ENCODE peak calls at places on chromosomes 3 and 15, in seven cellular contexts. L is GM04504, I is GM13976, Y is RPMI8226, V is AG09309, P is NCI-H774, J is astrocyte. U is an unnamed sample.

GRCh38 chr3:57079221-57079831 is 18.9 kb downstream of the SPATA12 start:
- DNase-seq in L (no peak), P (peak; percentile 10), J (no peak), Y (no peak), V (no peak), I (peak; percentile 84), U (peak; percentile 40)

GRCh38 chr3:134449277-134449676 is 36.5 kb downstream of the ANAPC13 start:
- DNase-seq in Y (peak; percentile 47), P (peak; percentile 19), I (no peak), V (no peak), J (no peak), L (no peak), U (peak; percentile 12)

GRCh38 chr3:9976736-9977709 is 9.6 kb downstream of the EMC3 start:
- DNase-seq in L (peak; percentile 97), I (no peak), Y (no peak), P (peak; percentile 27), J (peak; percentile 98), V (peak; percentile 98), U (peak; percentile 97)

GRCh38 chr3:50442940-50443579 is 60.4 kb downstream of the CACNA2D2 start:
- DNase-seq in Y (no peak), L (no peak), J (no peak), I (no peak), P (no peak), V (no peak), U (no peak)

GRCh38 chr15:88888719-88889118 is 6.6 kb downstream of the HAPLN3 start:
- DNase-seq in J (no peak), I (no peak), P (no peak), Y (no peak), V (no peak), L (no peak), U (no peak)

GRCh38 chr15:92612891-92613290 is 42.7 kb downstream of the FAM174B start:
- DNase-seq in L (no peak), Y (no peak), V (no peak), I (no peak), P (no peak), J (no peak), U (no peak)

GRCh38 chr3:190424478-190425439 is 24.9 kb downstream of the TMEM207 start:
- DNase-seq in P (peak; percentile 89), I (peak; percentile 36), V (peak; percentile 28), J (peak; percentile 44), L (peak; percentile 44), Y (peak; percentile 69), U (peak; percentile 65)

GRCh38 chr15:40469776-40470390 is 901 bp upstream of the CHST14 start:
- DNase-seq in L (no peak), J (no peak), I (no peak), V (no peak), P (no peak), Y (no peak), U (no peak)

GRCh38 chr15:78321786-78322185 is 18.4 kb upstream of the CRABP1 start:
- DNase-seq in P (no peak), L (no peak), I (no peak), J (no peak), Y (no peak), V (no peak), U (no peak)

GRCh38 chr3:169660709-169661566 is 2.6 kb downstream of the MECOM start:
- DNase-seq in I (no peak), L (no peak), Y (peak; percentile 47), P (no peak), J (peak; percentile 23), V (no peak), U (no peak)

GRCh38 chr3:125194849-125195601 is 17.5 kb downstream of the SLC12A8 start:
- DNase-seq in P (no peak), Y (no peak), L (peak; percentile 58), I (no peak), V (peak; percentile 64), J (peak; percentile 76), U (no peak)

GRCh38 chr15:40536501-40536900 is 28.3 kb downstream of the CCDC32 start:
- DNase-seq in Y (no peak), P (no peak), L (no peak), J (peak; percentile 20), I (no peak), V (no peak), U (no peak)

GRCh38 chr15:70647396-70647795 is 116.0 kb downstream of the UACA start:
- DNase-seq in L (no peak), P (no peak), V (no peak), J (no peak), Y (no peak), I (no peak), U (no peak)

GRCh38 chr3:4977001-4977888 is 2.0 kb upstream of the BHLHE40 start:
- DNase-seq in J (peak; percentile 82), V (no peak), P (peak; percentile 14), Y (peak; percentile 66), I (peak; percentile 75), L (no peak), U (peak; percentile 91)

GRCh38 chr15:78044407-78045155 is 32.9 kb downstream of the TBC1D2B start:
- DNase-seq in I (no peak), Y (no peak), V (no peak), L (no peak), P (no peak), J (no peak), U (peak; percentile 66)

GRCh38 chr15:41935566-41936020 is 36.8 kb downstream of the EHD4 start:
- DNase-seq in Y (no peak), I (no peak), L (no peak), V (no peak), P (no peak), J (no peak), U (no peak)

GRCh38 chr15:68561146-68561545 is 17.6 kb upstream of the CORO2B start:
- DNase-seq in I (no peak), P (no peak), L (no peak), J (no peak), V (no peak), Y (no peak), U (no peak)

GRCh38 chr15:51171578-51171932 is 76.8 kb upstream of the TNFAIP8L3 start:
- DNase-seq in Y (no peak), J (no peak), L (no peak), I (no peak), V (no peak), P (no peak), U (no peak)

GRCh38 chr3:29153811-29154210 is 127.1 kb upstream of the RBMS3 start:
- DNase-seq in L (peak; percentile 35), P (no peak), I (no peak), Y (no peak), V (peak; percentile 11), J (no peak), U (peak; percentile 49)

GRCh38 chr15:75309711-75310110 is 26.2 kb upstream of the COMMD4 start:
- DNase-seq in J (no peak), V (no peak), L (no peak), I (no peak), Y (no peak), P (no peak), U (no peak)

GRCh38 chr15:42404461-42405235 is 45.3 kb downstream of the CAPN3 start:
- DNase-seq in V (no peak), I (no peak), J (no peak), L (no peak), Y (no peak), P (no peak), U (no peak)

GRCh38 chr3:105676621-105677300 is 192.1 kb downstream of the CBLB start:
- DNase-seq in V (no peak), J (no peak), I (no peak), L (no peak), Y (no peak), P (no peak), U (no peak)

GRCh38 chr3:169323580-169324453 is 339.7 kb downstream of the MECOM start:
- DNase-seq in V (no peak), I (no peak), P (no peak), J (peak; percentile 80), L (no peak), Y (no peak), U (no peak)

GRCh38 chr3:168596175-168596574 is 500.5 kb upstream of the GOLIM4 start:
- DNase-seq in J (no peak), L (no peak), I (no peak), P (no peak), V (no peak), Y (no peak), U (no peak)

GRCh38 chr3:126996905-126997304 is 14.0 kb downstream of the PLXNA1 start:
- DNase-seq in L (peak; percentile 45), Y (no peak), I (no peak), J (peak; percentile 47), P (no peak), V (peak; percentile 20), U (no peak)

GRCh38 chr3:62587169-62587568 is 213.8 kb upstream of the FEZF2 start:
- DNase-seq in I (no peak), Y (no peak), P (no peak), J (peak; percentile 88), V (no peak), L (no peak), U (no peak)

GRCh38 chr3:100882571-100882981 is 110.6 kb downstream of the ABI3BP start:
- DNase-seq in J (peak; percentile 25), Y (no peak), V (no peak), I (no peak), P (no peak), L (no peak), U (no peak)

GRCh38 chr3:179750720-179751328 is 98.0 kb downstream of the USP13 start:
- DNase-seq in Y (peak; percentile 48), L (peak; percentile 10), P (peak; percentile 13), I (no peak), V (no peak), J (peak; percentile 8), U (peak; percentile 11)

GRCh38 chr3:64340636-64341240 is 115.5 kb upstream of the PRICKLE2 start:
- DNase-seq in I (no peak), P (no peak), Y (no peak), V (no peak), J (peak; percentile 92), L (no peak), U (no peak)

GRCh38 chr3:81173514-81173913 is 587.9 kb downstream of the GBE1 start:
- DNase-seq in Y (no peak), I (no peak), J (no peak), P (no peak), V (no peak), L (no peak), U (peak; percentile 18)

GRCh38 chr15:72116680-72117447 is 1.1 kb downstream of the MYO9A start:
- DNase-seq in L (no peak), I (no peak), J (peak; percentile 29), Y (peak; percentile 55), V (no peak), P (no peak), U (peak; percentile 48)

GRCh38 chr3:47008258-47008671 is 28.8 kb downstream of the NBEAL2 start:
- DNase-seq in V (no peak), Y (no peak), P (no peak), L (no peak), J (no peak), I (no peak), U (no peak)

GRCh38 chr3:57098418-57099310 is 38.2 kb downstream of the SPATA12 start:
- DNase-seq in V (no peak), I (no peak), P (no peak), J (no peak), L (no peak), Y (no peak), U (no peak)

GRCh38 chr3:193673845-193674244 is 80.8 kb downstream of the OPA1 start:
- DNase-seq in I (no peak), Y (no peak), L (no peak), J (no peak), V (no peak), P (no peak), U (no peak)